ENCODE peak calls at places on chromosome 1, in ten cellular contexts. X is esophagus squamous epithelium, B is heart left ventricle, O is prostate gland, D is vagina, V is A549, R is K562, H is body of pancreas, P is adrenal gland, U is sigmoid colon. L is an unnamed sample.

GRCh38 chr1:31765041-31765467 is 914 bp upstream of the ADGRB2 start:
- DNase-seq in X (no peak), D (no peak), H (no peak), O (no peak), R (no peak), U (no peak), B (no peak), V (no peak), P (no peak), L (peak)

GRCh38 chr1:81801032-81801833 is 499 bp downstream of the ADGRL2 start:
- DNase-seq in B (peak), P (peak), U (peak), H (peak), O (peak), R (no peak), X (no peak), V (peak), D (no peak), L (peak)

GRCh38 chr1:244820131-244820530 is 15.3 kb upstream of the COX20 start:
- DNase-seq in O (no peak), H (no peak), P (no peak), D (no peak), B (no peak), V (no peak), U (no peak), X (no peak), R (no peak), L (no peak)

GRCh38 chr1:68321084-68321685 is 88.9 kb upstream of the WLS start:
- DNase-seq in R (peak), U (peak), D (no peak), V (peak), H (peak), X (no peak), B (peak), P (peak), O (peak), L (peak)

GRCh38 chr1:116332461-116332860 is 40.6 kb upstream of the ATP1A1 start:
- DNase-seq in D (no peak), B (no peak), P (no peak), U (no peak), O (no peak), V (no peak), R (no peak), X (no peak), H (no peak), L (no peak)

GRCh38 chr1:43757343-43758053 is 50.2 kb downstream of the ST3GAL3 start:
- DNase-seq in U (no peak), D (no peak), B (no peak), V (no peak), R (no peak), H (no peak), P (no peak), O (peak), X (no peak), L (no peak)

GRCh38 chr1:27542463-27543273 is 52.7 kb upstream of the WASF2 start:
- DNase-seq in R (peak), V (peak), O (peak), H (peak), X (no peak), B (peak), D (no peak), U (peak), P (peak), L (peak)

GRCh38 chr1:160438935-160439334 is 38.6 kb downstream of the VANGL2 start:
- DNase-seq in H (no peak), U (no peak), X (no peak), D (no peak), V (no peak), R (no peak), B (no peak), O (no peak), P (no peak), L (no peak)

GRCh38 chr1:10696977-10697376 is 99.5 kb downstream of the CASZ1 start:
- DNase-seq in U (no peak), R (no peak), D (no peak), B (no peak), V (no peak), O (no peak), X (no peak), P (peak), H (no peak), L (no peak)

GRCh38 chr1:164803366-164803765 is 244.4 kb downstream of the PBX1 start:
- DNase-seq in V (no peak), U (no peak), B (no peak), R (no peak), X (no peak), P (no peak), H (no peak), O (no peak), D (no peak), L (no peak)

GRCh38 chr1:236862231-236862591 is 67.1 kb downstream of the MTR start:
- DNase-seq in B (no peak), U (no peak), D (no peak), H (no peak), O (no peak), R (no peak), P (no peak), V (no peak), X (no peak), L (no peak)

GRCh38 chr1:213296558-213296957 is 245.5 kb downstream of the RPS6KC1 start:
- DNase-seq in B (no peak), U (no peak), X (no peak), R (peak), D (no peak), H (no peak), P (no peak), O (no peak), V (no peak), L (no peak)

GRCh38 chr1:41380979-41381690 is 19.9 kb downstream of the FOXO6 start:
- DNase-seq in H (peak), P (no peak), R (peak), B (peak), D (no peak), O (no peak), U (peak), V (no peak), X (no peak), L (peak)

GRCh38 chr1:209387271-209387968 is 196.1 kb upstream of the CAMK1G start:
- DNase-seq in X (no peak), P (no peak), U (no peak), V (no peak), H (no peak), D (no peak), R (no peak), B (no peak), O (no peak), L (no peak)

GRCh38 chr1:85134583-85135455 is 66.0 kb downstream of the SYDE2 start:
- DNase-seq in D (no peak), X (no peak), R (no peak), V (no peak), B (no peak), O (no peak), P (no peak), U (no peak), H (no peak), L (no peak)

GRCh38 chr1:18354657-18355056 is 126.1 kb upstream of the KLHDC7A start:
- DNase-seq in R (no peak), D (no peak), O (no peak), U (no peak), B (no peak), X (no peak), V (no peak), P (no peak), H (no peak), L (no peak)

DNA sequence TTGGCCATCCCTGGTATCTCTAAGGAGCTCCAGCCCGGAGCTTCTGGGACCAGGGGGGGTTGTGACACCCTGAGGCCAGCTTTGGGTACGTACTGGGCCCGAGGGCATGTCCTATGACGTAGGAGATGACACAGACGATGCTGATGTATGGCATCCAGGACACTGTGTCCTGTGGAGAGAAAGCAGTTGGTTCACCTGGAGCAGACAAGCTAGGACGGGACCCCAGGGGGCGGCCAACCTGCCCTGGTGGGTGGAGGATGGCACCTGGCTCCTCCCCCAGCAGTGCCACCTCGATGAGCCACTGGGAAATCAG is 12.1 kb upstream of the SLC2A7 start:
- DNase-seq in X (no peak), O (no peak), U (no peak), D (no peak), B (no peak), H (no peak), V (no peak), P (no peak), R (no peak), L (no peak)
- TF ChIP-seq POLR2A in X (no peak), O (no peak), U (no peak), D (no peak), B (no peak), H (no peak), V (no peak), P (no peak), R (no peak), L (no peak)

GRCh38 chr1:216765346-216766300 is 42.4 kb upstream of the ESRRG start:
- DNase-seq in X (no peak), U (no peak), P (no peak), O (peak), D (no peak), R (no peak), B (no peak), V (no peak), H (no peak), L (no peak)
- TF ChIP-seq POLR2A in X (no peak), U (no peak), P (no peak), O (no peak), D (no peak), R (no peak), B (no peak), V (no peak), H (no peak), L (no peak)

DNA sequence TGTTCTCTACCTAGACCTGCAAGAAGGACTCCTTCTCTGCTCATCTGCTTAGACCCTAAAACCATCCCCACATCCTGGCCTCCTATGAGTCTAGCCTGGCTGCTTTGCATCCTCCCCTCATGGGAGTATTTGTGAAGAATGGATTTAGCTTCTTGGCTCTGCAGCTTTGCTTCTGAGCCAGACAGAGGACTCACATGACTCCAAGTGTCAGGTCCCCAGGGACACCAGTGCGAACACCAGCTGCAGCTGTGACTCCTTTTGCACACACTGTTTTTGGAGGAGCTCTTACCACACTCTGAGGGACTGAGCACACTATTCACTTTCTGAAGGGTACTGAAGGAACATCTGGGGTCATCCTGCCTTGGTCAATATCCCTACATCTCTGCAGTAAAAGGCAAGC is 131.8 kb upstream of the SGIP1 start:
- DNase-seq in U (peak), O (no peak), H (peak), P (peak), D (no peak), X (no peak), V (no peak), R (no peak), B (peak), L (no peak)
- TF ChIP-seq POLR2A in U (no peak), O (no peak), H (no peak), P (no peak), D (no peak), X (no peak), V (no peak), R (no peak), B (no peak), L (no peak)

GRCh38 chr1:223844962-223845809 is 561 bp downstream of the TP53BP2 start:
- DNase-seq in D (no peak), U (peak), O (peak), V (no peak), P (peak), B (no peak), H (peak), R (no peak), X (peak), L (peak)
- TF ChIP-seq POLR2A in D (no peak), U (no peak), O (no peak), V (no peak), P (no peak), B (no peak), H (peak), R (peak), X (no peak), L (no peak)

DNA sequence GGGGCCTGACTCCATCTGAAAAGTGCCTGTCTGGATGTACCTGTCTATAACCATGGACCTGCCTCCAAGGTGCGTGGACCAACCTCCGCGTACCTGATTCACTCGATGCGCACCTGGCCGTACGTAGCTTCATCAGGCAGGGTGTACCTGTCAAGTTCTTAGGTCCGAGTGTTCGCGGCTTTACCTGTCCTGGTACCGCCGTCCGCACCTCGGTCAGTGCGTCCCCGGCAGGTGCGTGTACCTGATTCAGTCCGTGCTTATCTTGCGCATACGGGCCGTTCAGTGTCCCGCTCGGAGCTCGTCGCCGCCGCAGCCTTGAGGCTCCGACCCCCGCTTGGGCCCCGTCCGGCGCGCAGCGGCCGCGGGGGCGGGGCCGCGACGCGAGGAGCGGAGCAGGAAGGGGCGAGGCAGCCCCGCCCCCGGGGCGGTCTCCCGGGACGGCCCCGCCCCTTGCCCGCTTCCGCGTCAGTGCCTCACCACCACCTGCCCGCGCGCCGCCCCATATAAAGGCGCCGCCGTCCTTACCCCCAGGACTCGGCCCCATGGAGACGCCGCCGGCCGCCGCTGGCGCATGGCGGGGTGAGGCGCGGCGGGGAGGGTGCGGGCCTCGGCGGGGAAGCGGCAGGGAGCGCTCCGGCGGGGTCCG is at the start of gene ZC3H12A:
- DNase-seq in H (peak), X (peak), U (peak), O (peak), R (peak), P (peak), D (no peak), V (peak), B (peak), L (peak)
- TF ChIP-seq POLR2A in H (peak), X (peak), U (peak), O (peak), R (peak), P (peak), D (no peak), V (peak), B (peak), L (peak)

GRCh38 chr1:29812397-29813135 is 576.2 kb downstream of the PTPRU start:
- DNase-seq in U (no peak), X (no peak), P (no peak), O (no peak), B (no peak), H (no peak), R (no peak), D (peak), V (no peak), L (no peak)
- TF ChIP-seq POLR2A in U (no peak), X (no peak), P (no peak), O (no peak), B (no peak), H (no peak), R (no peak), D (no peak), V (no peak), L (no peak)

DNA sequence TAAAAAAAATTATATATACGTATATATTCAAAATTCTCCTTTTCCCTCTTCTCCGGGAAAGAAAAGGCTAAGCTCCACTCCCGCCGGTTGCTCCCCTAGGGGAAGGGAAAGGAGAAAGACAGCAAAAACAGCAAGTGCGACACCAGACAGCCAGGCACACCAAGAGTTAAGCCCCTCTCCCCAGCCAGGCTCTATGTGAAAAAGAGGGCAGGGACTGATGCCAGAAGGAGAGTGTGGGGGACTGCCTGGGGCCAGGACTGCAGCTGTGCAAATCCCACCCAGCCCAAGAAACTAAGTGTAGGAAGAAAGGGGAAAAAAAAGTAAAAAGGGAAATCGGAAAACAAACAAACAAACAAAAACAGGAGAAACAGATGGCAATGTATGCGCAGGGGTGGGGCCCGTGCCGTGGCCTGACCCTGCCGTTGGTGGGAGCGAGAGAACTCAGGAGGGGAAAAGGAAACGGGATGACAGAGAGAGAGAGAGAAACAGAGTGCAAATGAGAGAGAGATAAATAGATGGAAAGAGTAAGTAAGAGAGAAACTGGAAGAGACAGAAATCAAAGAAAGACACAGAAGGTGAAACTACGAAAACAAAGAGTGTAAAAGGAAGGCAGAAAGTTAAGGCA is 27.6 kb upstream of the FMO1 start:
- DNase-seq in R (no peak), D (no peak), V (no peak), O (no peak), H (no peak), B (no peak), X (no peak), U (no peak), P (no peak), L (no peak)
- TF ChIP-seq POLR2A in R (no peak), D (no peak), V (no peak), O (no peak), H (no peak), B (no peak), X (no peak), U (no peak), P (no peak), L (no peak)

GRCh38 chr1:153612755-153613331 is at the start of gene S100A16:
- DNase-seq in V (peak), P (peak), X (no peak), R (peak), B (peak), H (peak), U (peak), D (no peak), O (peak), L (no peak)
- TF ChIP-seq POLR2A in V (peak), P (no peak), X (peak), R (no peak), B (no peak), H (peak), U (peak), D (no peak), O (peak), L (no peak)

DNA sequence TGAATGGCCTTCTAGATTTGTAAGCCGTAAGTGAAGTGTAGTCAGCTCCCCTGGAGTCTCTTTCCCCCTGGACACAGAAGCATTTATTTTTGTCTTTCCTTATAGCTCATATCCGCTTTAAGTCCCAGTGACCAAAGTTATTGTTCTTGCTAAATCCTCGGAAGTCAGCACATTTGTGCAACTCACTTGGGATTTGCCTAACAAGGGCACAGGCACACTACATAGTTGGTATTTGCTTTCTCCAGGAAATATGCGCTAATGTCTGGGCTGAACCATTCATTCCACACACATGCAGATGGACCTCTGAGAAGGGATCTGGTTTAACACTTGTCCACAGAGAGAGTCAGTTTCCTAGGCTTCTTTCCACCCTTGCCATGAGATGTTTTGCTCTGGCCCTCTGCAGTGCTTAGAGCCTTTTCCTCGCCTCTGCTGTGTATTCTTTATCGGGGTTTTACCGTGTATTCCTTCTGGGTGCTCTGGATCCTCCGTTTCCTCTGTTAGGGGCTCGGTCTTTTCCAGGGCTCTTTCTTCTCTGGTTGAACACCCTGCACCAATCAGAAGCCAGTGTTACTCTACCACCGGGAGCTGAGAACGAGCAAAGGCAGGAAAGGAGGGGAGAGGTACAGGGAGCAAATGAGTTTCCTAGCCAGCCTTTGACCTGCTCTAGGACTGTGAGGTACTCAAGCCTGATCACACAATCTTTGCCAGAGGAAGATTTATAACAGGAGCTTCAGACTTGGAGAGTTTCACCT is 72.4 kb downstream of the ABCA4 start:
- DNase-seq in R (no peak), V (no peak), X (no peak), B (no peak), O (no peak), D (no peak), U (no peak), H (no peak), P (peak), L (no peak)
- TF ChIP-seq POLR2A in R (no peak), V (no peak), X (no peak), B (no peak), O (no peak), D (no peak), U (no peak), H (no peak), P (no peak), L (no peak)

DNA sequence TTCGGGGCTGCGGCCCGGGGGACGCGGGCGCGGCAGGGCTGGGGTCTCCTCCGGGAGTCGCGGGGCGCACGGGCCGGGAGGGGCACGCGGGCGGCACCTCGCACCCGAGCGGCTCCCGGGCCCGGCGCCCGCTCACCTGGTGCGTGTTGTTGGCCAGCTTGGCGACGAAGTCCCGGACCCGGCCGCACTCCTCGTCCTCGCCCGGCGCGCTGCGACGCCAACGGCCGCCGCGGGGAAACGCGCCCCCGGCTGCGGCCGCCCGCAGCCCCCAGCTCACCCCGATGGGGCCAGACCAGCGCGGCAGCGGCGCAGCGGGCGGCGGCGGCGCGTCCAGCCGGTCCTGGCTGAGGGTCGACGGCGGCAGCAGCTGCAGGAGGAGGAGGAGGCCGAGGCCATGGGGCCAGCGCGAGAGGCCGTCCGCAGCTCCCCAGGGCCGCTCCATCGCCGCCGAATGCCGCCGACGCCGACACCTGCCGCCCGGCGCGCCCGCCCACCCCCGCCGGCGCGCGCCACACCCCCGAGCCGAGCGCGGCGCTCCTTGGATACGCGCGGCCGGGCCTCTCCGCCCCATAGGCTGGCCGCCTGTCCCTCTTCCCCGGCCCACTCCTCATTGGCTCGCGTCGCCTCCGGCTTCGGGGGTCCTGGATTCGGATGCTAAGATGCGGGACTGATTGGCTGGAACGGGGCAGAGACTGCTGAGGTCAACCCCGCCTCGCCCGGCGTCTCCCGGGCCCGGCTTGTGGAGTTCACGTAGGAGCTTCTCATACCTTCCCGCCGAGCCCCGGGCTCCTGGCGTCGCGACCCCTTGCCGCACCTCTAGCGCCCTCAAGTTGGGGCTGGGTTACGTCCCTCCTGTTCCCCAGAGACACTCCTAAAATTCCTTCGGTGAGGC is at the start of gene SORT1:
- DNase-seq in R (peak), B (peak), D (no peak), O (peak), X (no peak), U (peak), P (peak), H (peak), V (peak), L (peak)
- TF ChIP-seq POLR2A in R (no peak), B (peak), D (no peak), O (peak), X (peak), U (no peak), P (no peak), H (no peak), V (peak), L (no peak)

L was measured in erythroblast.